ENCODE peak calls at places on chromosome 11, in seven cellular contexts. One of them, this sample, is unnamed.

GRCh38 chr11:1344056-1344635 is 34.7 kb upstream of the TOLLIP start:
- DNase-seq in cardiac muscle cell: no peak
- DNase-seq in ovary: no peak
- DNase-seq in psoas muscle: no peak
- DNase-seq in HFF-Myc: no peak
- DNase-seq in hepatocyte: no peak
- DNase-seq in mammary epithelial cell: no peak
- DNase-seq in this sample: no peak

GRCh38 chr11:120956710-120957500 is 67.0 kb upstream of the TBCEL start:
- DNase-seq in cardiac muscle cell: no peak
- DNase-seq in ovary: no peak
- DNase-seq in psoas muscle: no peak
- DNase-seq in HFF-Myc: no peak
- DNase-seq in hepatocyte: no peak
- DNase-seq in mammary epithelial cell: peak
- DNase-seq in this sample: no peak

GRCh38 chr11:134999490-135000066 is 587.5 kb upstream of the B3GAT1 start:
- DNase-seq in cardiac muscle cell: no peak
- DNase-seq in ovary: no peak
- DNase-seq in psoas muscle: no peak
- DNase-seq in HFF-Myc: no peak
- DNase-seq in hepatocyte: no peak
- DNase-seq in mammary epithelial cell: no peak
- DNase-seq in this sample: no peak

GRCh38 chr11:115659061-115659963 is 155.1 kb upstream of the CADM1 start:
- DNase-seq in cardiac muscle cell: no peak
- DNase-seq in ovary: no peak
- DNase-seq in psoas muscle: no peak
- DNase-seq in HFF-Myc: no peak
- DNase-seq in hepatocyte: peak
- DNase-seq in mammary epithelial cell: peak
- DNase-seq in this sample: no peak

GRCh38 chr11:78290293-78291176 is 101.8 kb downstream of the USP35 start:
- DNase-seq in cardiac muscle cell: peak
- DNase-seq in ovary: no peak
- DNase-seq in psoas muscle: no peak
- DNase-seq in HFF-Myc: no peak
- DNase-seq in hepatocyte: peak
- DNase-seq in mammary epithelial cell: peak
- DNase-seq in this sample: peak

GRCh38 chr11:19553683-19554333 is 158.8 kb upstream of the NAV2 start:
- DNase-seq in cardiac muscle cell: peak
- DNase-seq in ovary: peak
- DNase-seq in psoas muscle: peak
- DNase-seq in HFF-Myc: peak
- DNase-seq in hepatocyte: peak
- DNase-seq in mammary epithelial cell: peak
- DNase-seq in this sample: peak

GRCh38 chr11:36098976-36099375 is 155.1 kb downstream of the LDLRAD3 start:
- DNase-seq in cardiac muscle cell: no peak
- DNase-seq in ovary: no peak
- DNase-seq in psoas muscle: no peak
- DNase-seq in HFF-Myc: no peak
- DNase-seq in hepatocyte: no peak
- DNase-seq in mammary epithelial cell: no peak
- DNase-seq in this sample: no peak

GRCh38 chr11:71215372-71215965 is 36.9 kb downstream of the SHANK2 start:
- DNase-seq in cardiac muscle cell: no peak
- DNase-seq in ovary: no peak
- DNase-seq in psoas muscle: peak
- DNase-seq in HFF-Myc: no peak
- DNase-seq in hepatocyte: no peak
- DNase-seq in mammary epithelial cell: no peak
- DNase-seq in this sample: no peak

GRCh38 chr11:71986131-71986530 is 12.6 kb upstream of the IL18BP start:
- DNase-seq in cardiac muscle cell: no peak
- DNase-seq in ovary: no peak
- DNase-seq in psoas muscle: no peak
- DNase-seq in HFF-Myc: no peak
- DNase-seq in hepatocyte: no peak
- DNase-seq in mammary epithelial cell: no peak
- DNase-seq in this sample: no peak

GRCh38 chr11:83918471-83918870 is 632.3 kb upstream of the CCDC90B start:
- DNase-seq in cardiac muscle cell: no peak
- DNase-seq in ovary: peak
- DNase-seq in psoas muscle: peak
- DNase-seq in HFF-Myc: no peak
- DNase-seq in hepatocyte: no peak
- DNase-seq in mammary epithelial cell: no peak
- DNase-seq in this sample: no peak

GRCh38 chr11:126182787-126183445 is 28.5 kb downstream of the RPUSD4 start:
- DNase-seq in cardiac muscle cell: no peak
- DNase-seq in ovary: no peak
- DNase-seq in psoas muscle: no peak
- DNase-seq in HFF-Myc: no peak
- DNase-seq in hepatocyte: no peak
- DNase-seq in mammary epithelial cell: no peak
- DNase-seq in this sample: no peak

GRCh38 chr11:76707293-76707825 is 36.8 kb upstream of the LRRC32 start:
- DNase-seq in cardiac muscle cell: no peak
- DNase-seq in ovary: no peak
- DNase-seq in psoas muscle: peak
- DNase-seq in HFF-Myc: no peak
- DNase-seq in hepatocyte: no peak
- DNase-seq in mammary epithelial cell: no peak
- DNase-seq in this sample: no peak

GRCh38 chr11:26971961-26972360 is 22.0 kb upstream of the FIBIN start:
- DNase-seq in cardiac muscle cell: no peak
- DNase-seq in ovary: no peak
- DNase-seq in psoas muscle: no peak
- DNase-seq in HFF-Myc: no peak
- DNase-seq in hepatocyte: no peak
- DNase-seq in mammary epithelial cell: peak
- DNase-seq in this sample: peak

GRCh38 chr11:77107950-77108349 is 5.3 kb downstream of the OMP start:
- DNase-seq in cardiac muscle cell: peak
- DNase-seq in ovary: peak
- DNase-seq in psoas muscle: peak
- DNase-seq in HFF-Myc: peak
- DNase-seq in hepatocyte: peak
- DNase-seq in mammary epithelial cell: peak
- DNase-seq in this sample: peak

GRCh38 chr11:101127699-101128570 is 1.7 kb downstream of the PGR start:
- DNase-seq in cardiac muscle cell: no peak
- DNase-seq in ovary: peak
- DNase-seq in psoas muscle: peak
- DNase-seq in HFF-Myc: no peak
- DNase-seq in hepatocyte: peak
- DNase-seq in mammary epithelial cell: no peak
- DNase-seq in this sample: no peak

GRCh38 chr11:70942593-70942992 is 309.8 kb downstream of the SHANK2 start:
- DNase-seq in cardiac muscle cell: no peak
- DNase-seq in ovary: no peak
- DNase-seq in psoas muscle: no peak
- DNase-seq in HFF-Myc: no peak
- DNase-seq in hepatocyte: no peak
- DNase-seq in mammary epithelial cell: no peak
- DNase-seq in this sample: no peak

GRCh38 chr11:76466666-76467065 is 21.8 kb downstream of the EMSY start:
- DNase-seq in cardiac muscle cell: no peak
- DNase-seq in ovary: no peak
- DNase-seq in psoas muscle: no peak
- DNase-seq in HFF-Myc: no peak
- DNase-seq in hepatocyte: no peak
- DNase-seq in mammary epithelial cell: no peak
- DNase-seq in this sample: no peak

GRCh38 chr11:75603791-75604736 is 42.0 kb downstream of the SERPINH1 start:
- DNase-seq in cardiac muscle cell: peak
- DNase-seq in ovary: no peak
- DNase-seq in psoas muscle: no peak
- DNase-seq in HFF-Myc: peak
- DNase-seq in hepatocyte: no peak
- DNase-seq in mammary epithelial cell: peak
- DNase-seq in this sample: peak

GRCh38 chr11:107696140-107696539 is 15.7 kb downstream of the SLN start:
- DNase-seq in cardiac muscle cell: peak
- DNase-seq in ovary: no peak
- DNase-seq in psoas muscle: no peak
- DNase-seq in HFF-Myc: peak
- DNase-seq in hepatocyte: peak
- DNase-seq in mammary epithelial cell: peak
- DNase-seq in this sample: peak

GRCh38 chr11:61542024-61542461 is 33.5 kb downstream of the LRRC10B start:
- DNase-seq in cardiac muscle cell: no peak
- DNase-seq in ovary: peak
- DNase-seq in psoas muscle: no peak
- DNase-seq in HFF-Myc: no peak
- DNase-seq in hepatocyte: no peak
- DNase-seq in mammary epithelial cell: no peak
- DNase-seq in this sample: no peak

GRCh38 chr11:65918211-65919150 is at the start of gene C11orf68:
- DNase-seq in cardiac muscle cell: peak
- DNase-seq in ovary: peak
- DNase-seq in psoas muscle: no peak
- DNase-seq in HFF-Myc: no peak
- DNase-seq in hepatocyte: no peak
- DNase-seq in mammary epithelial cell: peak
- DNase-seq in this sample: no peak

GRCh38 chr11:13486926-13487660 is 8.7 kb downstream of the PTH start:
- DNase-seq in cardiac muscle cell: peak
- DNase-seq in ovary: peak
- DNase-seq in psoas muscle: no peak
- DNase-seq in HFF-Myc: no peak
- DNase-seq in hepatocyte: peak
- DNase-seq in mammary epithelial cell: no peak
- DNase-seq in this sample: peak
- TF ChIP-seq CTCF in cardiac muscle cell: peak
- TF ChIP-seq CTCF in ovary: no peak
- TF ChIP-seq CTCF in psoas muscle: peak
- TF ChIP-seq CTCF in HFF-Myc: peak
- TF ChIP-seq CTCF in hepatocyte: peak
- TF ChIP-seq CTCF in mammary epithelial cell: no peak
- TF ChIP-seq CTCF in this sample: peak

GRCh38 chr11:31680770-31681169 is 130.4 kb downstream of the PAX6 start:
- DNase-seq in cardiac muscle cell: no peak
- DNase-seq in ovary: no peak
- DNase-seq in psoas muscle: no peak
- DNase-seq in HFF-Myc: no peak
- DNase-seq in hepatocyte: no peak
- DNase-seq in mammary epithelial cell: no peak
- DNase-seq in this sample: no peak
- H3K4me3 ChIP-seq in cardiac muscle cell: no peak
- H3K4me3 ChIP-seq in ovary: no peak
- H3K4me3 ChIP-seq in psoas muscle: no peak
- H3K4me3 ChIP-seq in HFF-Myc: no peak
- H3K4me3 ChIP-seq in hepatocyte: no peak
- H3K4me3 ChIP-seq in mammary epithelial cell: no peak
- H3K4me3 ChIP-seq in this sample: no peak

GRCh38 chr11:47410404-47411264 is 2.2 kb downstream of the SLC39A13 start:
- DNase-seq in cardiac muscle cell: no peak
- DNase-seq in ovary: no peak
- DNase-seq in psoas muscle: no peak
- DNase-seq in HFF-Myc: no peak
- DNase-seq in hepatocyte: no peak
- DNase-seq in mammary epithelial cell: no peak
- DNase-seq in this sample: no peak

GRCh38 chr11:47407746-47408590 is at the start of gene SLC39A13:
- DNase-seq in cardiac muscle cell: peak
- DNase-seq in ovary: peak
- DNase-seq in psoas muscle: peak
- DNase-seq in HFF-Myc: peak
- DNase-seq in hepatocyte: peak
- DNase-seq in mammary epithelial cell: peak
- DNase-seq in this sample: peak

GRCh38 chr11:47409440-47410403 is 1.3 kb downstream of the SLC39A13 start:
- DNase-seq in cardiac muscle cell: no peak
- DNase-seq in ovary: no peak
- DNase-seq in psoas muscle: no peak
- DNase-seq in HFF-Myc: no peak
- DNase-seq in hepatocyte: no peak
- DNase-seq in mammary epithelial cell: peak
- DNase-seq in this sample: peak

GRCh38 chr11:47408598-47409439 is 429 bp downstream of the SLC39A13 start:
- DNase-seq in cardiac muscle cell: peak
- DNase-seq in ovary: no peak
- DNase-seq in psoas muscle: peak
- DNase-seq in HFF-Myc: peak
- DNase-seq in hepatocyte: peak
- DNase-seq in mammary epithelial cell: peak
- DNase-seq in this sample: peak

GRCh38 chr11:47406896-47407745 is 1.3 kb upstream of the SLC39A13 start:
- DNase-seq in cardiac muscle cell: peak
- DNase-seq in ovary: no peak
- DNase-seq in psoas muscle: peak
- DNase-seq in HFF-Myc: no peak
- DNase-seq in hepatocyte: peak
- DNase-seq in mammary epithelial cell: no peak
- DNase-seq in this sample: peak
- TF ChIP-seq CTCF in cardiac muscle cell: peak
- TF ChIP-seq CTCF in ovary: no peak
- TF ChIP-seq CTCF in psoas muscle: no peak
- TF ChIP-seq CTCF in HFF-Myc: no peak
- TF ChIP-seq CTCF in hepatocyte: no peak
- TF ChIP-seq CTCF in mammary epithelial cell: peak
- TF ChIP-seq CTCF in this sample: peak

GRCh38 chr11:105070221-105070789 is 25.2 kb upstream of the CARD16 start:
- DNase-seq in cardiac muscle cell: no peak
- DNase-seq in ovary: no peak
- DNase-seq in psoas muscle: no peak
- DNase-seq in HFF-Myc: no peak
- DNase-seq in hepatocyte: no peak
- DNase-seq in mammary epithelial cell: no peak
- DNase-seq in this sample: no peak

GRCh38 chr11:105073486-105074200 is 28.5 kb upstream of the CARD16 start:
- DNase-seq in cardiac muscle cell: no peak
- DNase-seq in ovary: no peak
- DNase-seq in psoas muscle: no peak
- DNase-seq in HFF-Myc: no peak
- DNase-seq in hepatocyte: no peak
- DNase-seq in mammary epithelial cell: no peak
- DNase-seq in this sample: no peak

DNA sequence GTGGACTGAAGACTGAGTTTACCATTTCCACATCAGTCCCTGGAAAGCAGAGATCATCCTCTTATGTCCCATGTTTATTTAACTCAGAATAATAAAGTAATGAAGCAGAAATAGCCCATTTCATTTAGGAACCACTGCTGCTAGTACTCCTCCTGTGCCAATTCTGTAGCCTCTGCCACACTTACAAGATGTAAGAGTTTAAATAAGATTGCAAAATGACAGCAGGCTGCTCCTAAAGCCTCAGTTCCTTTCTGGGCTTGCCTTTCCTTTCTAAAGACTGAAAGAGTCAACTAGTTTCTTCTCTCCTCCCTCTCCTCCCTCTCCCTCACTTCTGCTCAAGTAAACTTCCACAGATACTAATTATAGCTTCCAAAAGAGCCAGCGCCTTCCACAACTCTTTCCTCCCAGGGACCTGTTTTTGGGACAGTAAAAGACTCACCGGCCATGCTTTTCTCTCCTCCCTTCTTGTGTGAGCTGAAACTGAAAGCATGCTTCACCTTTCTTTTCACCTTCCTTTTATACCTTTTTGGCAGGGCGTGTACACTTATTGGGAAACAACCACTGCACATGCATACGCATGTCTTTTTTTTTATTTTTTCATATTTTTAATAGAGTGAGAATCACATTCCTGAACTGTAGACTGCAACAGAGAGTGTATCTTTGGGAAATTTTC is 26.1 kb upstream of the CARD16 start:
- DNase-seq in cardiac muscle cell: no peak
- DNase-seq in ovary: no peak
- DNase-seq in psoas muscle: no peak
- DNase-seq in HFF-Myc: no peak
- DNase-seq in hepatocyte: no peak
- DNase-seq in mammary epithelial cell: peak
- DNase-seq in this sample: no peak
- H3K4me3 ChIP-seq in cardiac muscle cell: no peak
- H3K4me3 ChIP-seq in ovary: no peak
- H3K4me3 ChIP-seq in psoas muscle: no peak
- H3K4me3 ChIP-seq in HFF-Myc: no peak
- H3K4me3 ChIP-seq in hepatocyte: no peak
- H3K4me3 ChIP-seq in mammary epithelial cell: no peak
- H3K4me3 ChIP-seq in this sample: no peak

This sample was measured in AG10803.